ENCODE peak calls at places on chromosome 21, in ten cellular contexts. One of them, this sample, is unnamed.

GRCh38 chr21:14382486-14382834 is 486 bp downstream of the HSPA13 start:
- DNase-seq in stimulated activated CD4-positive, alpha-beta T cell treated with anti-CD3 and anti-CD28 coated beads, TNF-alpha, amount 100 ng/mL, for 4 hours: no peak
- DNase-seq in EL: no peak
- DNase-seq in fibroblast of mammary gland: peak
- DNase-seq in heart left ventricle: peak
- DNase-seq in endothelial cell of umbilical vein: no peak
- DNase-seq in NCI-H510A treated with DMSO at 0.1 percent for 48 hours: no peak
- DNase-seq in HEK293T: peak
- DNase-seq in NCI-H524: peak
- DNase-seq in AG04450: no peak
- DNase-seq in this sample: no peak

GRCh38 chr21:42071146-42071737 is at the start of gene UMODL1:
- DNase-seq in stimulated activated CD4-positive, alpha-beta T cell treated with anti-CD3 and anti-CD28 coated beads, TNF-alpha, amount 100 ng/mL, for 4 hours: no peak
- DNase-seq in EL: no peak
- DNase-seq in fibroblast of mammary gland: no peak
- DNase-seq in heart left ventricle: no peak
- DNase-seq in endothelial cell of umbilical vein: no peak
- DNase-seq in NCI-H510A treated with DMSO at 0.1 percent for 48 hours: no peak
- DNase-seq in HEK293T: no peak
- DNase-seq in NCI-H524: peak
- DNase-seq in AG04450: no peak
- DNase-seq in this sample: no peak

GRCh38 chr21:26499475-26499874 is 73.6 kb downstream of the CYYR1 start:
- DNase-seq in stimulated activated CD4-positive, alpha-beta T cell treated with anti-CD3 and anti-CD28 coated beads, TNF-alpha, amount 100 ng/mL, for 4 hours: no peak
- DNase-seq in EL: no peak
- DNase-seq in fibroblast of mammary gland: no peak
- DNase-seq in heart left ventricle: no peak
- DNase-seq in endothelial cell of umbilical vein: peak
- DNase-seq in NCI-H510A treated with DMSO at 0.1 percent for 48 hours: no peak
- DNase-seq in HEK293T: no peak
- DNase-seq in NCI-H524: no peak
- DNase-seq in AG04450: no peak
- DNase-seq in this sample: no peak

GRCh38 chr21:45388611-45389296 is 16.2 kb upstream of the COL18A1 start:
- DNase-seq in stimulated activated CD4-positive, alpha-beta T cell treated with anti-CD3 and anti-CD28 coated beads, TNF-alpha, amount 100 ng/mL, for 4 hours: no peak
- DNase-seq in EL: no peak
- DNase-seq in fibroblast of mammary gland: no peak
- DNase-seq in heart left ventricle: no peak
- DNase-seq in endothelial cell of umbilical vein: no peak
- DNase-seq in NCI-H510A treated with DMSO at 0.1 percent for 48 hours: no peak
- DNase-seq in HEK293T: no peak
- DNase-seq in NCI-H524: no peak
- DNase-seq in AG04450: no peak
- DNase-seq in this sample: peak

GRCh38 chr21:46633561-46633960 is 1.9 kb upstream of the PRMT2 start:
- DNase-seq in stimulated activated CD4-positive, alpha-beta T cell treated with anti-CD3 and anti-CD28 coated beads, TNF-alpha, amount 100 ng/mL, for 4 hours: no peak
- DNase-seq in EL: no peak
- DNase-seq in fibroblast of mammary gland: no peak
- DNase-seq in heart left ventricle: no peak
- DNase-seq in endothelial cell of umbilical vein: no peak
- DNase-seq in NCI-H510A treated with DMSO at 0.1 percent for 48 hours: no peak
- DNase-seq in HEK293T: no peak
- DNase-seq in NCI-H524: no peak
- DNase-seq in AG04450: no peak
- DNase-seq in this sample: no peak

GRCh38 chr21:32207096-32207716 is 71.6 kb downstream of the MIS18A start:
- DNase-seq in stimulated activated CD4-positive, alpha-beta T cell treated with anti-CD3 and anti-CD28 coated beads, TNF-alpha, amount 100 ng/mL, for 4 hours: no peak
- DNase-seq in EL: no peak
- DNase-seq in fibroblast of mammary gland: no peak
- DNase-seq in heart left ventricle: no peak
- DNase-seq in endothelial cell of umbilical vein: no peak
- DNase-seq in NCI-H510A treated with DMSO at 0.1 percent for 48 hours: peak
- DNase-seq in HEK293T: no peak
- DNase-seq in NCI-H524: peak
- DNase-seq in AG04450: no peak
- DNase-seq in this sample: peak

GRCh38 chr21:37225440-37225839 is 41.7 kb downstream of the VPS26C start:
- DNase-seq in stimulated activated CD4-positive, alpha-beta T cell treated with anti-CD3 and anti-CD28 coated beads, TNF-alpha, amount 100 ng/mL, for 4 hours: no peak
- DNase-seq in EL: no peak
- DNase-seq in fibroblast of mammary gland: no peak
- DNase-seq in heart left ventricle: no peak
- DNase-seq in endothelial cell of umbilical vein: no peak
- DNase-seq in NCI-H510A treated with DMSO at 0.1 percent for 48 hours: no peak
- DNase-seq in HEK293T: no peak
- DNase-seq in NCI-H524: no peak
- DNase-seq in AG04450: no peak
- DNase-seq in this sample: no peak

GRCh38 chr21:41029573-41029972 is 138.4 kb upstream of the BACE2 start:
- DNase-seq in stimulated activated CD4-positive, alpha-beta T cell treated with anti-CD3 and anti-CD28 coated beads, TNF-alpha, amount 100 ng/mL, for 4 hours: no peak
- DNase-seq in EL: no peak
- DNase-seq in fibroblast of mammary gland: no peak
- DNase-seq in heart left ventricle: no peak
- DNase-seq in endothelial cell of umbilical vein: no peak
- DNase-seq in NCI-H510A treated with DMSO at 0.1 percent for 48 hours: no peak
- DNase-seq in HEK293T: no peak
- DNase-seq in NCI-H524: no peak
- DNase-seq in AG04450: no peak
- DNase-seq in this sample: no peak

GRCh38 chr21:25895565-25896205 is 160.9 kb downstream of the GABPA start:
- DNase-seq in stimulated activated CD4-positive, alpha-beta T cell treated with anti-CD3 and anti-CD28 coated beads, TNF-alpha, amount 100 ng/mL, for 4 hours: no peak
- DNase-seq in EL: peak
- DNase-seq in fibroblast of mammary gland: peak
- DNase-seq in heart left ventricle: no peak
- DNase-seq in endothelial cell of umbilical vein: peak
- DNase-seq in NCI-H510A treated with DMSO at 0.1 percent for 48 hours: peak
- DNase-seq in HEK293T: no peak
- DNase-seq in NCI-H524: peak
- DNase-seq in AG04450: no peak
- DNase-seq in this sample: peak

GRCh38 chr21:25558123-25558522 is 49.2 kb downstream of the MRPL39 start:
- DNase-seq in stimulated activated CD4-positive, alpha-beta T cell treated with anti-CD3 and anti-CD28 coated beads, TNF-alpha, amount 100 ng/mL, for 4 hours: no peak
- DNase-seq in EL: no peak
- DNase-seq in fibroblast of mammary gland: no peak
- DNase-seq in heart left ventricle: no peak
- DNase-seq in endothelial cell of umbilical vein: no peak
- DNase-seq in NCI-H510A treated with DMSO at 0.1 percent for 48 hours: no peak
- DNase-seq in HEK293T: no peak
- DNase-seq in NCI-H524: no peak
- DNase-seq in AG04450: no peak
- DNase-seq in this sample: no peak

GRCh38 chr21:25396135-25396711 is 211.1 kb downstream of the MRPL39 start:
- DNase-seq in stimulated activated CD4-positive, alpha-beta T cell treated with anti-CD3 and anti-CD28 coated beads, TNF-alpha, amount 100 ng/mL, for 4 hours: peak
- DNase-seq in EL: no peak
- DNase-seq in fibroblast of mammary gland: no peak
- DNase-seq in heart left ventricle: no peak
- DNase-seq in endothelial cell of umbilical vein: no peak
- DNase-seq in NCI-H510A treated with DMSO at 0.1 percent for 48 hours: no peak
- DNase-seq in HEK293T: no peak
- DNase-seq in NCI-H524: no peak
- DNase-seq in AG04450: no peak
- DNase-seq in this sample: no peak

This sample was measured in BE2C.